ENCODE peak calls at places on chromosomes 6 and 20, in eight cellular contexts. One of them, this sample, is unnamed.

GRCh38 chr6:93621400-93621799 is 202.0 kb upstream of the EPHA7 start:
- DNase-seq in mesothelial cell of epicardium: no peak
- DNase-seq in tibial artery: no peak
- DNase-seq in cardiac muscle cell: no peak
- DNase-seq in lower leg skin: no peak
- DNase-seq in activated T-cell treated with anti-CD3 and anti-CD28 coated beads for 24 hours: no peak
- DNase-seq in NCI-H187 treated with DMSO at 0.1 percent for 48 hours: no peak
- DNase-seq in HT1080: no peak
- DNase-seq in this sample: no peak

GRCh38 chr6:30885999-30886896 is 1.9 kb downstream of the DDR1 start:
- DNase-seq in HT1080: peak
- DNase-seq in tibial artery: peak
- DNase-seq in activated T-cell treated with anti-CD3 and anti-CD28 coated beads for 24 hours: no peak
- DNase-seq in cardiac muscle cell: peak
- DNase-seq in lower leg skin: peak
- DNase-seq in mesothelial cell of epicardium: no peak
- DNase-seq in NCI-H187 treated with DMSO at 0.1 percent for 48 hours: no peak
- DNase-seq in this sample: peak

GRCh38 chr6:113809818-113810217 is 47.3 kb upstream of the MARCKS start:
- DNase-seq in cardiac muscle cell: no peak
- DNase-seq in activated T-cell treated with anti-CD3 and anti-CD28 coated beads for 24 hours: no peak
- DNase-seq in NCI-H187 treated with DMSO at 0.1 percent for 48 hours: no peak
- DNase-seq in tibial artery: no peak
- DNase-seq in mesothelial cell of epicardium: no peak
- DNase-seq in HT1080: no peak
- DNase-seq in lower leg skin: no peak
- DNase-seq in this sample: no peak

GRCh38 chr20:46710149-46710913 is 882 bp downstream of the SLC2A10 start:
- DNase-seq in activated T-cell treated with anti-CD3 and anti-CD28 coated beads for 24 hours: no peak
- DNase-seq in mesothelial cell of epicardium: no peak
- DNase-seq in cardiac muscle cell: no peak
- DNase-seq in lower leg skin: peak
- DNase-seq in tibial artery: no peak
- DNase-seq in NCI-H187 treated with DMSO at 0.1 percent for 48 hours: no peak
- DNase-seq in HT1080: no peak
- DNase-seq in this sample: no peak

GRCh38 chr6:139730340-139730974 is 356.0 kb upstream of the CITED2 start:
- DNase-seq in tibial artery: no peak
- DNase-seq in NCI-H187 treated with DMSO at 0.1 percent for 48 hours: no peak
- DNase-seq in mesothelial cell of epicardium: no peak
- DNase-seq in lower leg skin: no peak
- DNase-seq in cardiac muscle cell: no peak
- DNase-seq in HT1080: no peak
- DNase-seq in activated T-cell treated with anti-CD3 and anti-CD28 coated beads for 24 hours: no peak
- DNase-seq in this sample: no peak

GRCh38 chr6:148671085-148671484 is 75.7 kb upstream of the UST start:
- DNase-seq in cardiac muscle cell: no peak
- DNase-seq in mesothelial cell of epicardium: no peak
- DNase-seq in NCI-H187 treated with DMSO at 0.1 percent for 48 hours: no peak
- DNase-seq in lower leg skin: no peak
- DNase-seq in activated T-cell treated with anti-CD3 and anti-CD28 coated beads for 24 hours: no peak
- DNase-seq in tibial artery: no peak
- DNase-seq in HT1080: no peak
- DNase-seq in this sample: no peak

GRCh38 chr6:52504778-52505127 is 72.1 kb downstream of the TRAM2 start:
- DNase-seq in activated T-cell treated with anti-CD3 and anti-CD28 coated beads for 24 hours: no peak
- DNase-seq in HT1080: no peak
- DNase-seq in cardiac muscle cell: no peak
- DNase-seq in lower leg skin: no peak
- DNase-seq in tibial artery: no peak
- DNase-seq in mesothelial cell of epicardium: no peak
- DNase-seq in NCI-H187 treated with DMSO at 0.1 percent for 48 hours: no peak
- DNase-seq in this sample: no peak

GRCh38 chr6:106773482-106773881 is 144.1 kb downstream of the QRSL1 start:
- DNase-seq in NCI-H187 treated with DMSO at 0.1 percent for 48 hours: no peak
- DNase-seq in HT1080: no peak
- DNase-seq in mesothelial cell of epicardium: no peak
- DNase-seq in activated T-cell treated with anti-CD3 and anti-CD28 coated beads for 24 hours: no peak
- DNase-seq in tibial artery: no peak
- DNase-seq in cardiac muscle cell: no peak
- DNase-seq in lower leg skin: no peak
- DNase-seq in this sample: no peak

GRCh38 chr6:12598919-12599318 is 117.6 kb upstream of the PHACTR1 start:
- DNase-seq in activated T-cell treated with anti-CD3 and anti-CD28 coated beads for 24 hours: no peak
- DNase-seq in cardiac muscle cell: no peak
- DNase-seq in mesothelial cell of epicardium: no peak
- DNase-seq in HT1080: no peak
- DNase-seq in tibial artery: no peak
- DNase-seq in NCI-H187 treated with DMSO at 0.1 percent for 48 hours: no peak
- DNase-seq in lower leg skin: no peak
- DNase-seq in this sample: no peak

GRCh38 chr20:19734811-19735210 is 23.2 kb upstream of the RIN2 start:
- DNase-seq in lower leg skin: no peak
- DNase-seq in tibial artery: no peak
- DNase-seq in mesothelial cell of epicardium: no peak
- DNase-seq in activated T-cell treated with anti-CD3 and anti-CD28 coated beads for 24 hours: no peak
- DNase-seq in HT1080: no peak
- DNase-seq in NCI-H187 treated with DMSO at 0.1 percent for 48 hours: no peak
- DNase-seq in cardiac muscle cell: no peak
- DNase-seq in this sample: no peak

GRCh38 chr6:30470968-30471367 is 18.3 kb upstream of the HLA-E start:
- DNase-seq in NCI-H187 treated with DMSO at 0.1 percent for 48 hours: no peak
- DNase-seq in tibial artery: no peak
- DNase-seq in activated T-cell treated with anti-CD3 and anti-CD28 coated beads for 24 hours: no peak
- DNase-seq in HT1080: no peak
- DNase-seq in cardiac muscle cell: no peak
- DNase-seq in mesothelial cell of epicardium: no peak
- DNase-seq in lower leg skin: no peak
- DNase-seq in this sample: no peak

GRCh38 chr6:108250240-108250866 is 10.5 kb downstream of the SNX3 start:
- DNase-seq in activated T-cell treated with anti-CD3 and anti-CD28 coated beads for 24 hours: no peak
- DNase-seq in tibial artery: no peak
- DNase-seq in mesothelial cell of epicardium: no peak
- DNase-seq in lower leg skin: no peak
- DNase-seq in cardiac muscle cell: peak
- DNase-seq in NCI-H187 treated with DMSO at 0.1 percent for 48 hours: no peak
- DNase-seq in HT1080: peak
- DNase-seq in this sample: no peak

GRCh38 chr6:2956930-2957329 is 14.4 kb downstream of the SERPINB6 start:
- DNase-seq in activated T-cell treated with anti-CD3 and anti-CD28 coated beads for 24 hours: no peak
- DNase-seq in tibial artery: no peak
- DNase-seq in lower leg skin: peak
- DNase-seq in NCI-H187 treated with DMSO at 0.1 percent for 48 hours: no peak
- DNase-seq in cardiac muscle cell: no peak
- DNase-seq in HT1080: no peak
- DNase-seq in mesothelial cell of epicardium: no peak
- DNase-seq in this sample: no peak

GRCh38 chr6:41040911-41041536 is 1.2 kb upstream of the TSPO2 start:
- DNase-seq in HT1080: no peak
- DNase-seq in activated T-cell treated with anti-CD3 and anti-CD28 coated beads for 24 hours: no peak
- DNase-seq in tibial artery: no peak
- DNase-seq in NCI-H187 treated with DMSO at 0.1 percent for 48 hours: no peak
- DNase-seq in lower leg skin: peak
- DNase-seq in cardiac muscle cell: no peak
- DNase-seq in mesothelial cell of epicardium: no peak
- DNase-seq in this sample: no peak

This sample was measured in ascending aorta.